ENCODE peak calls at places on chromosomes 16 and 17, in ten cellular contexts. I, X, U, D, P, M, L, N, Z and R are unnamed samples.

GRCh38 chr16:11202260-11203091 is 53.5 kb downstream of the SOCS1 start:
- DNase-seq in I (no peak), P (no peak), Z (no peak), D (no peak), U (no peak), N (no peak), M (no peak), L (no peak), X (no peak), R (no peak)

GRCh38 chr17:52035336-52035915 is 123.1 kb downstream of the CA10 start:
- DNase-seq in L (peak), I (no peak), M (no peak), N (no peak), U (no peak), Z (no peak), X (no peak), D (no peak), P (no peak), R (no peak)

GRCh38 chr17:15289285-15290185 is 24.4 kb upstream of the PMP22 start:
- DNase-seq in I (no peak), Z (no peak), M (no peak), X (no peak), N (peak), D (no peak), P (no peak), L (no peak), U (no peak), R (no peak)

GRCh38 chr16:79751785-79752184 is 151.2 kb upstream of the MAF start:
- DNase-seq in X (no peak), D (peak), P (no peak), N (no peak), I (no peak), U (no peak), M (no peak), Z (no peak), L (no peak), R (no peak)

GRCh38 chr17:17416007-17416399 is 60.8 kb upstream of the MED9 start:
- DNase-seq in D (no peak), U (no peak), Z (no peak), L (peak), X (peak), M (no peak), N (peak), I (no peak), P (peak), R (peak)

GRCh38 chr17:63140255-63140654 is 174.2 kb downstream of the TANC2 start:
- DNase-seq in P (no peak), N (peak), Z (no peak), L (peak), X (no peak), I (no peak), M (no peak), U (no peak), D (no peak), R (peak)

GRCh38 chr17:4607773-4608187 is 23.5 kb downstream of the SMTNL2 start:
- DNase-seq in U (peak), X (peak), M (no peak), P (no peak), D (peak), N (peak), L (no peak), Z (no peak), I (no peak), R (no peak)

GRCh38 chr16:65658339-65659275 is 536.7 kb upstream of the CDH11 start:
- DNase-seq in Z (no peak), I (no peak), X (no peak), P (no peak), N (peak), U (no peak), L (no peak), D (no peak), M (no peak), R (no peak)

GRCh38 chr17:38761612-38762011 is 9.1 kb downstream of the PSMB3 start:
- DNase-seq in I (peak), D (no peak), N (peak), M (no peak), L (no peak), X (peak), P (no peak), U (no peak), Z (no peak), R (peak)

GRCh38 chr16:87356491-87356853 is 27.1 kb downstream of the FBXO31 start:
- DNase-seq in M (no peak), I (no peak), D (no peak), X (no peak), U (no peak), L (no peak), P (no peak), Z (no peak), N (no peak), R (no peak)

GRCh38 chr17:61454095-61454931 is 2.1 kb downstream of the TBX4 start:
- DNase-seq in M (no peak), N (peak), I (no peak), L (no peak), P (no peak), Z (no peak), X (no peak), D (no peak), U (no peak), R (no peak)

GRCh38 chr17:57187391-57187790 is 68.9 kb upstream of the MSI2 start:
- DNase-seq in D (no peak), L (no peak), N (no peak), Z (no peak), P (no peak), U (no peak), M (no peak), I (no peak), X (no peak), R (no peak)

GRCh38 chr17:72614871-72615626 is 477.4 kb downstream of the SLC39A11 start:
- DNase-seq in I (no peak), Z (no peak), M (no peak), D (peak), N (peak), L (no peak), U (peak), P (no peak), X (no peak), R (no peak)

GRCh38 chr17:48997103-48997826 is at the start of gene IGF2BP1:
- DNase-seq in D (no peak), I (no peak), U (no peak), M (no peak), P (peak), N (peak), X (peak), Z (no peak), L (no peak), R (peak)

GRCh38 chr17:73338566-73339247 is 26.9 kb upstream of the CDC42EP4 start:
- DNase-seq in X (no peak), U (no peak), M (no peak), L (no peak), N (no peak), Z (no peak), P (no peak), D (no peak), I (no peak), R (no peak)

GRCh38 chr16:77784441-77785356 is 3.7 kb upstream of the VAT1L start:
- DNase-seq in P (no peak), M (no peak), I (no peak), U (no peak), X (no peak), D (no peak), L (no peak), Z (no peak), N (no peak), R (no peak)